ENCODE peak calls at places on chromosomes 5 and 9, in four cellular contexts. One of them, this sample, is unnamed.

GRCh38 chr9:113544001-113544340 is 80.4 kb downstream of the RGS3 start:
- DNase-seq in HepG2: no peak
- DNase-seq in WTC11: no peak
- DNase-seq in SK-N-SH: no peak
- DNase-seq in this sample: no peak

GRCh38 chr5:171776747-171777419 is 8.7 kb upstream of the SMIM23 start:
- DNase-seq in WTC11: no peak
- DNase-seq in SK-N-SH: no peak
- DNase-seq in HepG2: no peak
- DNase-seq in this sample: no peak

GRCh38 chr5:112762113-112762810 is 24.6 kb downstream of the APC start:
- DNase-seq in WTC11: no peak
- DNase-seq in HepG2: no peak
- DNase-seq in SK-N-SH: no peak
- DNase-seq in this sample: no peak

GRCh38 chr9:95497772-95498171 is 19.0 kb downstream of the PTCH1 start:
- DNase-seq in SK-N-SH: no peak
- DNase-seq in HepG2: no peak
- DNase-seq in WTC11: no peak
- DNase-seq in this sample: no peak

GRCh38 chr9:121336705-121337104 is 33.3 kb downstream of the STOM start:
- DNase-seq in WTC11: no peak
- DNase-seq in SK-N-SH: peak; percentile 54
- DNase-seq in HepG2: no peak
- DNase-seq in this sample: no peak

GRCh38 chr5:160297004-160297403 is 15.4 kb downstream of the CCNJL start:
- DNase-seq in HepG2: no peak
- DNase-seq in WTC11: no peak
- DNase-seq in SK-N-SH: no peak
- DNase-seq in this sample: no peak

GRCh38 chr5:169650701-169651331 is 13.7 kb downstream of the DOCK2 start:
- DNase-seq in WTC11: no peak
- DNase-seq in HepG2: no peak
- DNase-seq in SK-N-SH: no peak
- DNase-seq in this sample: peak; percentile 23

GRCh38 chr5:140870221-140871201 is 1.8 kb downstream of the PCDHA11 start:
- DNase-seq in SK-N-SH: no peak
- DNase-seq in HepG2: no peak
- DNase-seq in WTC11: no peak
- DNase-seq in this sample: no peak

GRCh38 chr9:70534058-70534457 is 119.6 kb upstream of the KLF9 start:
- DNase-seq in HepG2: no peak
- DNase-seq in WTC11: no peak
- DNase-seq in SK-N-SH: no peak
- DNase-seq in this sample: no peak

GRCh38 chr5:91706785-91707520 is 323.8 kb upstream of the ARRDC3 start:
- DNase-seq in HepG2: no peak
- DNase-seq in SK-N-SH: no peak
- DNase-seq in WTC11: no peak
- DNase-seq in this sample: no peak

GRCh38 chr9:38423939-38424843 is at the start of gene IGFBPL1:
- DNase-seq in SK-N-SH: peak; percentile 89
- DNase-seq in HepG2: no peak
- DNase-seq in WTC11: peak; percentile 62
- DNase-seq in this sample: no peak

GRCh38 chr5:35285435-35285834 is 55.1 kb upstream of the PRLR start:
- DNase-seq in WTC11: no peak
- DNase-seq in HepG2: no peak
- DNase-seq in SK-N-SH: no peak
- DNase-seq in this sample: no peak

GRCh38 chr9:81878530-81878929 is 49.7 kb upstream of the SPATA31D4 start:
- DNase-seq in HepG2: no peak
- DNase-seq in SK-N-SH: no peak
- DNase-seq in WTC11: no peak
- DNase-seq in this sample: no peak

GRCh38 chr9:133134419-133135190 is 13.6 kb upstream of the RALGDS start:
- DNase-seq in SK-N-SH: no peak
- DNase-seq in HepG2: no peak
- DNase-seq in WTC11: no peak
- DNase-seq in this sample: no peak

GRCh38 chr5:175695161-175696126 is 37.6 kb downstream of the HRH2 start:
- DNase-seq in HepG2: no peak
- DNase-seq in SK-N-SH: peak; percentile 47
- DNase-seq in WTC11: no peak
- DNase-seq in this sample: no peak

GRCh38 chr9:14427419-14427818 is 113.5 kb upstream of the NFIB start:
- DNase-seq in SK-N-SH: no peak
- DNase-seq in WTC11: no peak
- DNase-seq in HepG2: no peak
- DNase-seq in this sample: no peak

GRCh38 chr9:118170032-118170955 is 466.1 kb downstream of the TLR4 start:
- DNase-seq in WTC11: peak; percentile 66
- DNase-seq in SK-N-SH: peak; percentile 57
- DNase-seq in HepG2: peak; percentile 7
- DNase-seq in this sample: no peak

GRCh38 chr5:77935516-77936364 is 159.6 kb upstream of the TBCA start:
- DNase-seq in HepG2: no peak
- DNase-seq in SK-N-SH: no peak
- DNase-seq in WTC11: no peak
- DNase-seq in this sample: no peak

GRCh38 chr5:116428966-116429365 is 145.7 kb downstream of the SEMA6A start:
- DNase-seq in WTC11: no peak
- DNase-seq in SK-N-SH: no peak
- DNase-seq in HepG2: no peak
- DNase-seq in this sample: no peak

GRCh38 chr5:178404987-178405386 is 172.4 kb upstream of the PHYKPL start:
- DNase-seq in HepG2: no peak
- DNase-seq in SK-N-SH: no peak
- DNase-seq in WTC11: no peak
- DNase-seq in this sample: no peak

GRCh38 chr9:96383165-96383939 is at the start of gene SLC35D2:
- DNase-seq in HepG2: peak; percentile 73
- DNase-seq in WTC11: peak; percentile 73
- DNase-seq in SK-N-SH: peak; percentile 93
- DNase-seq in this sample: peak; percentile 69

GRCh38 chr5:154447074-154447725 is 1.4 kb downstream of the SAP30L start:
- DNase-seq in SK-N-SH: no peak
- DNase-seq in HepG2: no peak
- DNase-seq in WTC11: peak; percentile 27
- DNase-seq in this sample: no peak

GRCh38 chr9:110192531-110193326 is 15.2 kb downstream of the C9orf152 start:
- DNase-seq in SK-N-SH: no peak
- DNase-seq in HepG2: no peak
- DNase-seq in WTC11: no peak
- DNase-seq in this sample: no peak

GRCh38 chr5:112576298-112576925 is 157.3 kb upstream of the EPB41L4A start:
- DNase-seq in HepG2: no peak
- DNase-seq in WTC11: no peak
- DNase-seq in SK-N-SH: no peak
- DNase-seq in this sample: no peak

GRCh38 chr9:110802416-110803035 is 133.9 kb downstream of the MUSK start:
- DNase-seq in HepG2: no peak
- DNase-seq in WTC11: no peak
- DNase-seq in SK-N-SH: no peak
- DNase-seq in this sample: no peak

GRCh38 chr9:124658165-124659017 is 112.7 kb downstream of the NR6A1 start:
- DNase-seq in WTC11: peak; percentile 30
- DNase-seq in HepG2: peak; percentile 76
- DNase-seq in SK-N-SH: peak; percentile 76
- DNase-seq in this sample: peak; percentile 30

GRCh38 chr5:156327306-156327705 is 342 bp downstream of the SGCD start:
- DNase-seq in SK-N-SH: no peak
- DNase-seq in HepG2: no peak
- DNase-seq in WTC11: no peak
- DNase-seq in this sample: no peak

GRCh38 chr9:81517954-81518353 is 171.4 kb downstream of the TLE1 start:
- DNase-seq in WTC11: no peak
- DNase-seq in SK-N-SH: no peak
- DNase-seq in HepG2: no peak
- DNase-seq in this sample: no peak

GRCh38 chr9:129720181-129720864 is 32.5 kb downstream of the PTGES start:
- DNase-seq in HepG2: peak; percentile 32
- DNase-seq in SK-N-SH: peak; percentile 68
- DNase-seq in WTC11: peak; percentile 85
- DNase-seq in this sample: peak; percentile 81

GRCh38 chr9:130741024-130741305 is 47.4 kb downstream of the EXOSC2 start:
- DNase-seq in HepG2: no peak
- DNase-seq in SK-N-SH: no peak
- DNase-seq in WTC11: no peak
- DNase-seq in this sample: peak; percentile 58

GRCh38 chr9:130739081-130739480 is 45.5 kb downstream of the EXOSC2 start:
- DNase-seq in HepG2: no peak
- DNase-seq in WTC11: no peak
- DNase-seq in SK-N-SH: no peak
- DNase-seq in this sample: peak; percentile 57

GRCh38 chr9:130741831-130742449 is 48.4 kb downstream of the EXOSC2 start:
- DNase-seq in HepG2: no peak
- DNase-seq in WTC11: no peak
- DNase-seq in SK-N-SH: no peak
- DNase-seq in this sample: peak; percentile 60

GRCh38 chr9:130738281-130738680 is 44.7 kb downstream of the EXOSC2 start:
- DNase-seq in SK-N-SH: no peak
- DNase-seq in HepG2: no peak
- DNase-seq in WTC11: no peak
- DNase-seq in this sample: peak; percentile 59

DNA sequence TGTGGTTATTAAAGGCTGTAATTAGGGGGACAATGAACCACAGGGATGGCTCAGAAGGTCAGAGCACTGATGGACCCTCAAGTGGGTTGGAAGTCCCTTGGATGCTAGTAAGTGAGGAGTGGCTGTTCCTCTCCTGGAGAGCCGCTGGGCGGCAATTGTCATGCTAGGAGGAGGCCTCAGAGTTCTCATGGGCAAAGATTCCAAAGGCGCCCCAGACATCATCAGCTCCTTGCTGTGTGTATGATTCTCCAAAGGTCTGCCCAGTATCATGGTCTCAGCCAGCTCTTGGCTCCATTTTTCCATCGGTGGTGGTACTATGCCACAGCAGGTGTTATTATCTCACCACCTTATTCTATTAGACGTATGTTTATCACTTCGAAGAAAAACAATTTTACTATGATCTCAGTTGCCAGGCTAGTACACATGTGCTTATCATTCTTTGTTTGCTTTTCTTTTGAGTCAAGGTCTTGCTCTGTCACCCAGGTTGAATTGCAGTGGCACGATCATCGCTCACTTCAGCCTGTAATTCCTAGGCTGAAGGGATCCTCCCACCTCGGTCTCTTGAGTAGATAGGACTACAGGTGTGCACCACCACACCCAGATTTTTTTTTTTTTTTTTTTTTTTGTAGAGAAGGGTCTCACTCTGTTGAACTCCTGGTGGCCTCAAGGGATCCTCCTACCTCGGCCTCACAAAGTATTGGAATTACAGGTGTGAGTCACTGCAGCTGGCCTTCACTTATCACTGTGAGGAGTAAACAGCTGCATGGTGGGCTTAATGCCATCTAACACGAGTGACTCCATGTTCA is 46.8 kb downstream of the EXOSC2 start:
- DNase-seq in SK-N-SH: no peak
- DNase-seq in HepG2: peak; percentile 22
- DNase-seq in WTC11: no peak
- DNase-seq in this sample: peak; percentile 68
- TF ChIP-seq FOXJ3 in SK-N-SH: no peak
- TF ChIP-seq FOXJ3 in HepG2: no peak
- TF ChIP-seq FOXJ3 in WTC11: no peak
- TF ChIP-seq FOXJ3 in this sample: no peak

DNA sequence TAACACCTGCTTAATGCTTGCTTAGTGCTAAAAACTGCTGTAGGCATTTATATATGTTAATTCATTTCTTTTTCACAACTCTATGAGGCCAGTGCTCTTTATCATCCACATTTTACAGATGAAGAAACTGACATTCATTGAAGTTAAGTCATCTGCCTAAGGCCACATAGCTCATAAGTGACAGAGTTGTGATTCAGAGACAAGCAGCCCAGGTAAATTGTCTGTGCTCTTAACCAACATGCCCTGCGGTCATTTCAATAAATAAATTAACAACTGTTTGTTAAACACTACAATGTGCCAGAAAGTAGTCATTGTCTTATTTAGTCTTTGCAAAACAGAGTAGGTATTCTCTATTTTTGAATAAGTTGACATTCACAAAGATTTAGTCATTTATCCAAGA is 1354.4 kb upstream of the C9orf72 start:
- DNase-seq in WTC11: no peak
- DNase-seq in HepG2: no peak
- DNase-seq in SK-N-SH: no peak
- DNase-seq in this sample: no peak
- TF ChIP-seq FOXJ3 in WTC11: no peak
- TF ChIP-seq FOXJ3 in HepG2: no peak
- TF ChIP-seq FOXJ3 in SK-N-SH: no peak
- TF ChIP-seq FOXJ3 in this sample: no peak

DNA sequence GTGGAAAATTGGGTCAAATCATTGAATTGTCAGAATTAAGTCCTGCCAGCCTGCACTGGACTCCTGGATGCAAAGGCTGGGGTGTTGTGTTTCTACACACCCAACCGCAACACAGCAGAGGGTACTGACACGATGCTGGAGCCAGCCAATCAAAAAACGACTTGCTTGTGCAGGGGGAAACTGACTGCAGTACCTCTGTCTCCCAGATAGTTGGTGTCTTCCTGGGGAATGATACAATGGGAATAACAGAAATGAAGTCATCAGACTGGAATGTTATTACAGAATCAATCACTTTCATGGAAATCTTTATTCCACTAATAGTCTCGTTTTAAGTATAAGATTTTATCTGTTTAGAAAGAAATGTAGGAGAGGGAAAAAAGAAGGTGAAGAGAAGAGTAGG is 330.3 kb downstream of the MLLT3 start:
- DNase-seq in SK-N-SH: peak; percentile 14
- DNase-seq in HepG2: peak; percentile 30
- DNase-seq in WTC11: no peak
- DNase-seq in this sample: peak; percentile 6
- TF ChIP-seq FOXJ3 in SK-N-SH: no peak
- TF ChIP-seq FOXJ3 in HepG2: no peak
- TF ChIP-seq FOXJ3 in WTC11: no peak
- TF ChIP-seq FOXJ3 in this sample: no peak

DNA sequence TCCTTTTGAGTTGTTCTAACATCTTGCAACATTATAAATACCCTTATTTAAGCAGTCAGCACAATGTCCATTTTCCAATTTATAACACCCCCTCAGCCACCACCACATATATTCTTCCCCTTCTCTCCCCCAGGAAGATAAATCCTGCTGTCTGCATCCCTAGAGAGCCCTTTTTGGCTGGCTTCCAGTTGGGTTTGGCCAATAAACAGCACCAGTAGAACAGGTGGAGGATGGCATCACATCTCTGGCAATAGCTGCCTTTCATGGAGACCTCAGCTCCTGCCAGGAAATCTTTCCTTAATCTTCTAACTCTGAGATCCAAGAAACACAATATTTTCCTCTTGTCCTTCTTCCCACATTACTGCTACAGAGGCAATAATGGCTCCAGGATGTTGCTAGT is 53.7 kb downstream of the TRIM36 start:
- DNase-seq in HepG2: no peak
- DNase-seq in SK-N-SH: no peak
- DNase-seq in WTC11: no peak
- DNase-seq in this sample: no peak
- TF ChIP-seq FOXJ3 in HepG2: no peak
- TF ChIP-seq FOXJ3 in SK-N-SH: no peak
- TF ChIP-seq FOXJ3 in WTC11: no peak
- TF ChIP-seq FOXJ3 in this sample: no peak

This sample was measured in K562.